ENCODE peak calls at places on chromosomes 5 and 9, in four cellular contexts. R is HCT116, D is stomach, V is transverse colon. X is an unnamed sample.

GRCh38 chr5:127472700-127473099 is 44.7 kb upstream of the PRRC1 start:
- DNase-seq in R (no peak), D (no peak), V (no peak), X (no peak)

GRCh38 chr5:88672644-88673493 is 210.1 kb downstream of the MEF2C start:
- DNase-seq in R (no peak), D (no peak), V (no peak), X (no peak)

GRCh38 chr9:86469476-86470087 is 115.4 kb upstream of the TUT7 start:
- DNase-seq in R (no peak), D (peak), V (no peak), X (no peak)

GRCh38 chr5:53820119-53820801 is 259.8 kb downstream of the NDUFS4 start:
- DNase-seq in R (no peak), D (no peak), V (no peak), X (no peak)

GRCh38 chr5:78806544-78806943 is 158.0 kb upstream of the LHFPL2 start:
- DNase-seq in R (peak), D (no peak), V (no peak), X (no peak)

GRCh38 chr5:74296685-74297084 is 343.8 kb downstream of the ENC1 start:
- DNase-seq in R (no peak), D (no peak), V (no peak), X (no peak)

GRCh38 chr5:149267241-149267973 is 4.3 kb upstream of the AFAP1L1 start:
- DNase-seq in R (no peak), D (no peak), V (no peak), X (no peak)

GRCh38 chr9:110455860-110456259 is 118.2 kb upstream of the TXNDC8 start:
- DNase-seq in R (no peak), D (no peak), V (no peak), X (no peak)

GRCh38 chr5:141182248-141182647 is at the start of gene PCDHB16:
- DNase-seq in R (no peak), D (no peak), V (no peak), X (no peak)

GRCh38 chr9:120104771-120105170 is 475.2 kb downstream of the CDK5RAP2 start:
- DNase-seq in R (no peak), D (no peak), V (no peak), X (no peak)

GRCh38 chr5:42148813-42149212 is 223.7 kb downstream of the FBXO4 start:
- DNase-seq in R (no peak), D (no peak), V (no peak), X (no peak)

GRCh38 chr5:179986328-179986727 is 78.6 kb upstream of the TBC1D9B start:
- DNase-seq in R (no peak), D (no peak), V (no peak), X (no peak)

GRCh38 chr5:173327084-173327947 is 898 bp downstream of the STC2 start:
- DNase-seq in R (no peak), D (no peak), V (no peak), X (no peak)

GRCh38 chr5:146206257-146206656 is 2.9 kb downstream of the RBM27 start:
- DNase-seq in R (no peak), D (no peak), V (no peak), X (no peak)

GRCh38 chr9:78439192-78439865 is 142.4 kb downstream of the PSAT1 start:
- DNase-seq in R (peak), D (peak), V (peak), X (peak)

GRCh38 chr5:148962761-148963324 is 100.0 kb downstream of the SH3TC2 start:
- DNase-seq in R (no peak), D (no peak), V (no peak), X (no peak)

GRCh38 chr9:36996677-36997076 is 37.4 kb downstream of the PAX5 start:
- DNase-seq in R (no peak), D (no peak), V (no peak), X (no peak)

GRCh38 chr5:136584474-136584873 is 219.1 kb upstream of the TRPC7 start:
- DNase-seq in R (no peak), D (no peak), V (no peak), X (no peak)

GRCh38 chr5:107631805-107632362 is 38.9 kb downstream of the EFNA5 start:
- DNase-seq in R (no peak), D (no peak), V (no peak), X (no peak)

GRCh38 chr9:135468866-135469521 is 10.6 kb upstream of the PPP1R26 start:
- DNase-seq in R (peak), D (no peak), V (no peak), X (no peak)

GRCh38 chr5:99169309-99169708 is 240.5 kb upstream of the CHD1 start:
- DNase-seq in R (peak), D (no peak), V (no peak), X (no peak)

GRCh38 chr5:177300971-177301370 is 2.5 kb downstream of the RAB24 start:
- DNase-seq in R (no peak), D (no peak), V (no peak), X (no peak)
- TF ChIP-seq POLR2AphosphoS5 in R (no peak), D (no peak), V (no peak), X (no peak)

DNA sequence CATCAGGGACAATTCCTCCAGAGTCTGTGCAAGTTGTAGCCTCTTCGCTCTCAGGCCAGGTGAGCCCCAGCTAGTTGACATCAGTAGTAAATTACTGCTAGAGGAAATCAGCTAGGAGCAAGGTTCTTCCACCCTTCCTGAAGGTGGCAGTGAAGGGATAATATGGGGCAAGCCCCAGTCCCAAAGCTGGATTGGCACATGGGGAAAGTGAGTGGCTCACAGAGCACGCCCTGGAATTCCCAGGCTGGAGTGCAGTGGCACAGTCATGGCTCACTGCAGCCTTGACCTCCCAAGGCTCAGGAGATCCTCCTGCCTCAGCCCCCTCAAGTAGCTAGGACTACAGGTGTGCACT is 82.1 kb downstream of the CYFIP2 start:
- DNase-seq in R (no peak), D (no peak), V (no peak), X (no peak)
- TF ChIP-seq CTCF in R (no peak), D (no peak), V (no peak), X (no peak)

DNA sequence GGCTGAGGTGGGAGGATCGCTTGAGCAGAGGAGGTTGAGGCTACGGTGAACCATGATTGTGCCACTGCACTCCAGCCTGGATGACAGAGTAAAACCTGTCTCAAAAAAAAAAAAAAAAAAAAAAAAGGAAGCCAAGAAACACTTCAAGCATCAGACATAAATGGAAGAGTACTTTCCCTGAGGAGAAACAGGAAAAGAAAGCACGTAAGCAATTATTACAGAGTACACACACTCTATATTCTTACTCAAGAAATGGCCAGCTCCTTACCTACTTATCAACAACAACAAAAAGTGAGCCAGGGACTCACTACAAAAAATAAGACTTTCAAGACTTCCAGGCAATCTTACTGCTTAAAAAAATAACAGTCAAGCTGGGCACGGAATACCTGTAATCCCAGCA is 21.8 kb downstream of the ZFR start:
- DNase-seq in R (no peak), D (no peak), V (no peak), X (no peak)
- H3K27ac ChIP-seq in R (no peak), D (no peak), V (no peak), X (no peak)

GRCh38 chr5:158979290-158979689 is 120.4 kb downstream of the EBF1 start:
- DNase-seq in R (no peak), D (no peak), V (no peak), X (no peak)

GRCh38 chr5:158978061-158978745 is 121.5 kb downstream of the EBF1 start:
- DNase-seq in R (no peak), D (no peak), V (no peak), X (no peak)

GRCh38 chr5:158977642-158978041 is 122.1 kb downstream of the EBF1 start:
- DNase-seq in R (no peak), D (no peak), V (no peak), X (no peak)

GRCh38 chr5:158976035-158976434 is 123.7 kb downstream of the EBF1 start:
- DNase-seq in R (no peak), D (no peak), V (no peak), X (no peak)

GRCh38 chr5:158979749-158980521 is 119.8 kb downstream of the EBF1 start:
- DNase-seq in R (no peak), D (peak), V (peak), X (no peak)
- TF ChIP-seq POLR2AphosphoS5 in R (no peak), D (no peak), V (no peak), X (no peak)